ENCODE peak calls at places on chromosomes 11 and 22, in four cellular contexts. M is neuronal stem cell, K is PC-9, R is OCI-LY7. S is an unnamed sample.

GRCh38 chr11:6438979-6439571 is 1.7 kb downstream of the HPX start:
- DNase-seq in M (peak; percentile 15), K (peak; percentile 25), R (peak; percentile 72), S (peak; percentile 78)

GRCh38 chr22:22463855-22464540 is 44.5 kb downstream of the ZNF280B start:
- DNase-seq in M (peak; percentile 82), K (peak; percentile 33), R (peak; percentile 84), S (peak; percentile 90)

GRCh38 chr11:59901306-59901705 is 22.7 kb downstream of the OOSP3 start:
- DNase-seq in M (no peak), K (peak; percentile 56), R (no peak), S (no peak)

GRCh38 chr22:20013382-20013871 is 3.2 kb downstream of the ARVCF start:
- DNase-seq in M (peak; percentile 60), K (no peak), R (peak; percentile 36), S (peak; percentile 74)

GRCh38 chr11:112160452-112160851 is 3.4 kb downstream of the IL18 start:
- DNase-seq in M (no peak), K (no peak), R (no peak), S (no peak)

GRCh38 chr11:2579315-2580060 is 120.3 kb downstream of the KCNQ1OT1 start:
- DNase-seq in M (no peak), K (no peak), R (no peak), S (no peak)

GRCh38 chr11:77113382-77114088 is 10.9 kb downstream of the OMP start:
- DNase-seq in M (peak; percentile 31), K (peak; percentile 52), R (peak; percentile 18), S (peak; percentile 70)

GRCh38 chr22:28231423-28231822 is 312.4 kb upstream of the PITPNB start:
- DNase-seq in M (peak; percentile 33), K (no peak), R (no peak), S (no peak)

GRCh38 chr22:31490496-31490925 is 869 bp upstream of the EIF4ENIF1 start:
- DNase-seq in M (peak; percentile 26), K (peak; percentile 34), R (peak; percentile 94), S (peak; percentile 97)

GRCh38 chr22:43418079-43418825 is 6.4 kb downstream of the MPPED1 start:
- DNase-seq in M (no peak), K (no peak), R (no peak), S (no peak)

GRCh38 chr22:23913306-23913660 is 19.1 kb downstream of the MIF start:
- DNase-seq in M (no peak), K (no peak), R (peak; percentile 80), S (peak; percentile 53)

GRCh38 chr11:94968334-94968958 is 4.9 kb downstream of the CWC15 start:
- DNase-seq in M (no peak), K (no peak), R (peak; percentile 20), S (peak; percentile 68)

GRCh38 chr22:34105461-34106062 is 185.3 kb upstream of the LARGE1 start:
- DNase-seq in M (peak; percentile 62), K (peak; percentile 12), R (peak; percentile 18), S (peak; percentile 74)

GRCh38 chr11:71329165-71329510 is 76.8 kb upstream of the SHANK2 start:
- DNase-seq in M (no peak), K (no peak), R (no peak), S (no peak)

GRCh38 chr22:48188211-48188845 is 1425.9 kb downstream of the TBC1D22A start:
- DNase-seq in M (no peak), K (no peak), R (no peak), S (no peak)

GRCh38 chr11:82865841-82866240 is 34.4 kb downstream of the PRCP start:
- DNase-seq in M (no peak), K (no peak), R (no peak), S (no peak)

GRCh38 chr22:46754110-46754799 is 8.2 kb upstream of the TBC1D22A start:
- DNase-seq in M (no peak), K (peak; percentile 93), R (no peak), S (no peak)

GRCh38 chr11:69130586-69131566 is 24.9 kb upstream of the SMIM38 start:
- DNase-seq in M (no peak), K (no peak), R (no peak), S (no peak)

GRCh38 chr22:47310601-47311000 is 548.2 kb downstream of the TBC1D22A start:
- DNase-seq in M (no peak), K (no peak), R (no peak), S (no peak)